ENCODE peak calls at places on chromosomes 4 and X, in eight cellular contexts. Y is T-helper 22 cell; W is kidney epithelial cell; V is activated CD8-positive, alpha-beta memory T cell treated with anti-CD3 and anti-CD28 coated beads for 1 hour; T is small intestine; E is central memory CD4-positive, alpha-beta T cell; M is D341Med; C is fibroblast of the conjunctiva. K is an unnamed sample.

GRCh38 chr4:73853246-73853704 is at the start of gene PF4V1:
- DNase-seq in M (no peak), C (no peak), T (peak), E (no peak), V (no peak), W (no peak), Y (no peak), K (no peak)

GRCh38 chr4:53816561-53816960 is 225.3 kb upstream of the LNX1 start:
- DNase-seq in Y (no peak), C (no peak), T (no peak), E (no peak), V (no peak), M (no peak), W (no peak), K (no peak)

GRCh38 chrX:24241822-24242648 is 71.8 kb downstream of the SUPT20HL2 start:
- DNase-seq in T (peak), Y (no peak), E (peak), M (peak), V (no peak), C (no peak), W (no peak), K (peak)

GRCh38 chrX:118038614-118039365 is 77.8 kb downstream of the KLHL13 start:
- DNase-seq in C (peak), E (no peak), W (no peak), Y (no peak), M (no peak), V (no peak), T (no peak), K (no peak)

GRCh38 chr4:183544109-183544508 is 39.3 kb downstream of the ING2 start:
- DNase-seq in T (no peak), C (no peak), V (no peak), M (no peak), Y (no peak), W (no peak), E (no peak), K (no peak)

GRCh38 chr4:182354867-182355266 is 111.7 kb downstream of the TENM3 start:
- DNase-seq in T (no peak), M (no peak), Y (no peak), W (no peak), E (no peak), V (no peak), C (no peak), K (no peak)

GRCh38 chrX:107676559-107677378 is 48.5 kb downstream of the PRPS1 start:
- DNase-seq in M (peak), C (peak), Y (peak), W (no peak), T (peak), V (no peak), E (peak), K (peak)

GRCh38 chrX:155086202-155086840 is 15.0 kb downstream of the BRCC3 start:
- DNase-seq in E (no peak), Y (no peak), V (peak), W (no peak), T (peak), M (peak), C (no peak), K (no peak)

GRCh38 chr4:88033309-88033708 is 25.9 kb downstream of the PKD2 start:
- DNase-seq in C (peak), Y (no peak), V (no peak), W (no peak), M (peak), T (peak), E (peak), K (no peak)

GRCh38 chr4:105637409-105638258 is 70.9 kb downstream of the INTS12 start:
- DNase-seq in C (no peak), M (no peak), Y (no peak), E (no peak), W (no peak), T (peak), V (no peak), K (no peak)

GRCh38 chr4:121256346-121256745 is 92.2 kb upstream of the TNIP3 start:
- DNase-seq in E (peak), C (peak), Y (no peak), M (no peak), W (peak), V (no peak), T (peak), K (peak)

GRCh38 chrX:69015564-69016218 is 149.6 kb downstream of the PJA1 start:
- DNase-seq in Y (no peak), C (no peak), E (no peak), M (no peak), T (no peak), W (no peak), V (no peak), K (no peak)

GRCh38 chr4:123924536-123924935 is 527.9 kb downstream of the SPRY1 start:
- DNase-seq in E (no peak), W (no peak), C (no peak), Y (no peak), T (no peak), V (no peak), M (no peak), K (no peak)

GRCh38 chr4:103429283-103429682 is 231.1 kb upstream of the CENPE start:
- DNase-seq in E (no peak), Y (no peak), C (no peak), W (no peak), M (peak), V (no peak), T (no peak), K (no peak)

GRCh38 chr4:26288308-26288982 is 32.4 kb upstream of the RBPJ start:
- DNase-seq in M (no peak), Y (no peak), C (no peak), E (no peak), V (no peak), W (peak), T (no peak), K (no peak)

K was measured in kidney glomerular epithelial cell.